ENCODE peak calls at places on chromosome 13, in five cellular contexts. One of them, this sample, is unnamed.

GRCh38 chr13:114222461-114222968 is 12.2 kb upstream of the CDC16 start:
- DNase-seq in A549: no peak
- DNase-seq in Peyer's patch: no peak
- DNase-seq in B cell: peak
- DNase-seq in AG08395: no peak
- DNase-seq in this sample: no peak

GRCh38 chr13:97259787-97260641 is 37.9 kb downstream of the MBNL2 start:
- DNase-seq in A549: peak
- DNase-seq in Peyer's patch: no peak
- DNase-seq in B cell: no peak
- DNase-seq in AG08395: no peak
- DNase-seq in this sample: no peak

GRCh38 chr13:33411312-33411711 is 125.8 kb upstream of the STARD13 start:
- DNase-seq in A549: no peak
- DNase-seq in Peyer's patch: no peak
- DNase-seq in B cell: no peak
- DNase-seq in AG08395: no peak
- DNase-seq in this sample: no peak

GRCh38 chr13:73242515-73243015 is 183.8 kb downstream of the KLF5 start:
- DNase-seq in A549: no peak
- DNase-seq in Peyer's patch: no peak
- DNase-seq in B cell: no peak
- DNase-seq in AG08395: no peak
- DNase-seq in this sample: no peak

GRCh38 chr13:79435549-79435948 is 29.5 kb upstream of the RBM26 start:
- DNase-seq in A549: no peak
- DNase-seq in Peyer's patch: no peak
- DNase-seq in B cell: no peak
- DNase-seq in AG08395: peak
- DNase-seq in this sample: no peak

GRCh38 chr13:78298657-78299056 is 304.7 kb downstream of the POU4F1 start:
- DNase-seq in A549: no peak
- DNase-seq in Peyer's patch: no peak
- DNase-seq in B cell: no peak
- DNase-seq in AG08395: no peak
- DNase-seq in this sample: no peak

GRCh38 chr13:83825676-83826075 is 56.6 kb downstream of the SLITRK1 start:
- DNase-seq in A549: no peak
- DNase-seq in Peyer's patch: no peak
- DNase-seq in B cell: no peak
- DNase-seq in AG08395: no peak
- DNase-seq in this sample: no peak

GRCh38 chr13:107222619-107223018 is 654.7 kb upstream of the ARGLU1 start:
- DNase-seq in A549: no peak
- DNase-seq in Peyer's patch: no peak
- DNase-seq in B cell: no peak
- DNase-seq in AG08395: no peak
- DNase-seq in this sample: no peak

GRCh38 chr13:29543230-29544215 is 52.0 kb downstream of the SLC7A1 start:
- DNase-seq in A549: no peak
- DNase-seq in Peyer's patch: peak
- DNase-seq in B cell: no peak
- DNase-seq in AG08395: no peak
- DNase-seq in this sample: no peak

GRCh38 chr13:32731576-32731975 is 145.3 kb downstream of the PDS5B start:
- DNase-seq in A549: no peak
- DNase-seq in Peyer's patch: no peak
- DNase-seq in B cell: no peak
- DNase-seq in AG08395: peak
- DNase-seq in this sample: no peak

GRCh38 chr13:75507027-75508001 is 25.3 kb upstream of the TBC1D4 start:
- DNase-seq in A549: no peak
- DNase-seq in Peyer's patch: no peak
- DNase-seq in B cell: no peak
- DNase-seq in AG08395: no peak
- DNase-seq in this sample: no peak

GRCh38 chr13:33441015-33441414 is 155.5 kb upstream of the STARD13 start:
- DNase-seq in A549: peak
- DNase-seq in Peyer's patch: no peak
- DNase-seq in B cell: no peak
- DNase-seq in AG08395: no peak
- DNase-seq in this sample: no peak

GRCh38 chr13:113904411-113904810 is 40.5 kb upstream of the GAS6 start:
- DNase-seq in A549: peak
- DNase-seq in Peyer's patch: peak
- DNase-seq in B cell: no peak
- DNase-seq in AG08395: no peak
- DNase-seq in this sample: peak

GRCh38 chr13:112346173-112346898 is 29.8 kb upstream of the SPACA7 start:
- DNase-seq in A549: no peak
- DNase-seq in Peyer's patch: no peak
- DNase-seq in B cell: no peak
- DNase-seq in AG08395: no peak
- DNase-seq in this sample: no peak

GRCh38 chr13:43783820-43784219 is 3.0 kb downstream of the ENOX1 start:
- DNase-seq in A549: peak
- DNase-seq in Peyer's patch: no peak
- DNase-seq in B cell: no peak
- DNase-seq in AG08395: peak
- DNase-seq in this sample: no peak

GRCh38 chr13:102948006-102948405 is 102.2 kb downstream of the ERCC5 start:
- DNase-seq in A549: no peak
- DNase-seq in Peyer's patch: no peak
- DNase-seq in B cell: no peak
- DNase-seq in AG08395: no peak
- DNase-seq in this sample: no peak

GRCh38 chr13:91132786-91133185 is 214.7 kb upstream of the MIR17HG start:
- DNase-seq in A549: no peak
- DNase-seq in Peyer's patch: no peak
- DNase-seq in B cell: no peak
- DNase-seq in AG08395: no peak
- DNase-seq in this sample: no peak

GRCh38 chr13:42574011-42574410 is at the start of gene TNFSF11:
- DNase-seq in A549: no peak
- DNase-seq in Peyer's patch: no peak
- DNase-seq in B cell: peak
- DNase-seq in AG08395: no peak
- DNase-seq in this sample: no peak

GRCh38 chr13:96294930-96295657 is 205.2 kb downstream of the HS6ST3 start:
- DNase-seq in A549: no peak
- DNase-seq in Peyer's patch: no peak
- DNase-seq in B cell: no peak
- DNase-seq in AG08395: no peak
- DNase-seq in this sample: no peak